ENCODE peak calls at places on chromosomes 13 and 19, in eight cellular contexts. Y is nephron progenitor cell, G is tibial nerve, U is brain microvascular endothelial cell, E is fibroblast of pulmonary artery, J is HFF-Myc, K is AG09309, A is lung. W is an unnamed sample.

GRCh38 chr13:83453723-83454122 is 428.6 kb downstream of the SLITRK1 start:
- DNase-seq in J (no peak), A (no peak), G (no peak), Y (no peak), K (no peak), E (no peak), U (no peak), W (no peak)

GRCh38 chr19:34963531-34964406 is at the start of gene ZNF792:
- DNase-seq in Y (peak; percentile 79), A (peak; percentile 67), J (no peak), K (no peak), G (peak; percentile 23), E (peak; percentile 62), U (peak; percentile 22), W (no peak)

GRCh38 chr19:12769689-12770088 is 5.7 kb downstream of the HOOK2 start:
- DNase-seq in Y (peak; percentile 70), J (no peak), G (no peak), E (no peak), U (no peak), A (peak; percentile 74), K (no peak), W (no peak)

GRCh38 chr19:3224346-3225325 is at the start of gene CELF5:
- DNase-seq in U (no peak), A (no peak), G (no peak), J (no peak), K (no peak), E (peak; percentile 11), Y (peak; percentile 80), W (no peak)

GRCh38 chr19:44623626-44624025 is 10.3 kb downstream of the IGSF23 start:
- DNase-seq in E (no peak), J (no peak), U (no peak), Y (no peak), K (no peak), G (no peak), A (no peak), W (no peak)

GRCh38 chr13:88042489-88042888 is 371.3 kb downstream of the SLITRK5 start:
- DNase-seq in K (no peak), U (no peak), E (no peak), A (no peak), G (no peak), J (no peak), Y (no peak), W (no peak)

GRCh38 chr13:77584111-77584510 is 48.6 kb downstream of the SCEL start:
- DNase-seq in K (no peak), Y (no peak), U (no peak), J (no peak), A (no peak), E (no peak), G (no peak), W (no peak)

GRCh38 chr13:21175656-21176194 is 627 bp downstream of the SKA3 start:
- DNase-seq in U (peak; percentile 11), K (no peak), J (no peak), E (peak; percentile 42), A (no peak), G (no peak), Y (no peak), W (no peak)

GRCh38 chr13:92187378-92187989 is 789.1 kb downstream of the GPC5 start:
- DNase-seq in E (peak; percentile 71), G (peak; percentile 56), K (no peak), J (peak; percentile 16), A (no peak), Y (peak; percentile 39), U (peak; percentile 35), W (no peak)

GRCh38 chr19:6588508-6589345 is 2.2 kb downstream of the CD70 start:
- DNase-seq in K (no peak), U (no peak), A (no peak), E (no peak), G (no peak), Y (no peak), J (no peak), W (no peak)

GRCh38 chr19:57583521-57584416 is at the start of gene ZIK1:
- DNase-seq in G (peak; percentile 80), E (peak; percentile 94), K (peak; percentile 76), U (peak; percentile 91), J (peak; percentile 49), Y (peak; percentile 84), A (peak; percentile 90), W (peak; percentile 70)

GRCh38 chr13:22235950-22236290 is 565.0 kb downstream of the FGF9 start:
- DNase-seq in Y (no peak), A (no peak), E (no peak), K (no peak), U (no peak), J (no peak), G (no peak), W (no peak)

GRCh38 chr19:55384576-55385235 is 614 bp upstream of the TMEM238 start:
- DNase-seq in A (peak; percentile 46), Y (no peak), G (peak; percentile 14), E (no peak), K (no peak), J (no peak), U (no peak), W (no peak)

GRCh38 chr19:653425-653824 is 9.6 kb downstream of the RNF126 start:
- DNase-seq in E (no peak), J (no peak), U (no peak), K (no peak), G (no peak), Y (no peak), A (no peak), W (no peak)

GRCh38 chr19:46714523-46715106 is 2.3 kb downstream of the PRKD2 start:
- DNase-seq in Y (no peak), A (no peak), E (no peak), J (no peak), G (no peak), K (no peak), U (no peak), W (no peak)

GRCh38 chr19:42294471-42295137 is 7.3 kb upstream of the PRR19 start:
- DNase-seq in K (no peak), E (no peak), A (no peak), G (no peak), U (no peak), Y (no peak), J (no peak), W (no peak)

GRCh38 chr19:42292963-42293362 is 9.0 kb upstream of the PRR19 start:
- DNase-seq in Y (no peak), G (no peak), E (no peak), K (no peak), J (no peak), A (no peak), U (no peak), W (no peak)

GRCh38 chr19:42293966-42294365 is 8.0 kb upstream of the PRR19 start:
- DNase-seq in G (no peak), U (no peak), K (no peak), J (no peak), Y (no peak), E (no peak), A (no peak), W (no peak)

GRCh38 chr19:42292042-42292960 is 9.6 kb upstream of the PRR19 start:
- DNase-seq in K (no peak), A (no peak), G (no peak), Y (no peak), E (no peak), J (no peak), U (no peak), W (no peak)

GRCh38 chr19:42293539-42293938 is 8.4 kb upstream of the PRR19 start:
- DNase-seq in K (no peak), E (no peak), Y (no peak), U (no peak), J (no peak), G (no peak), A (no peak), W (no peak)
- TF ChIP-seq CTCF in K (peak; percentile 8), E (peak; percentile 2), Y (peak; percentile 21), U (peak; percentile 45), J (no peak), G (no peak), A (no peak), W (no peak)

GRCh38 chr13:40665061-40665753 is 1.2 kb downstream of the FOXO1 start:
- DNase-seq in Y (peak; percentile 58), E (no peak), K (no peak), J (no peak), A (peak; percentile 36), G (no peak), U (no peak), W (no peak)
- TF ChIP-seq CTCF in Y (no peak), E (no peak), K (no peak), J (no peak), A (no peak), G (no peak), U (no peak), W (no peak)

GRCh38 chr19:11261431-11261901 is 858 bp downstream of the DOCK6 start:
- DNase-seq in K (no peak), J (no peak), U (no peak), E (no peak), G (no peak), Y (peak; percentile 43), A (no peak), W (no peak)

GRCh38 chr19:11263726-11264125 is 1.4 kb upstream of the DOCK6 start:
- DNase-seq in U (no peak), A (no peak), E (no peak), Y (no peak), G (no peak), K (no peak), J (no peak), W (no peak)

GRCh38 chr19:11260996-11261395 is 1.3 kb downstream of the DOCK6 start:
- DNase-seq in J (no peak), U (no peak), Y (no peak), A (no peak), G (no peak), E (no peak), K (no peak), W (no peak)

GRCh38 chr19:11264452-11265176 is 2.3 kb upstream of the DOCK6 start:
- DNase-seq in G (no peak), U (no peak), A (peak; percentile 89), E (no peak), J (no peak), K (no peak), Y (no peak), W (no peak)

GRCh38 chr19:11261902-11262839 is at the start of gene DOCK6:
- DNase-seq in A (no peak), J (no peak), G (no peak), Y (peak; percentile 70), E (no peak), K (no peak), U (no peak), W (no peak)
- TF ChIP-seq CTCF in A (no peak), J (peak; percentile 25), G (peak; percentile 46), Y (no peak), E (peak; percentile 25), K (peak; percentile 47), U (peak; percentile 51), W (peak; percentile 42)

GRCh38 chr19:9850235-9850959 is 15.3 kb downstream of the PIN1 start:
- DNase-seq in E (no peak), J (no peak), A (no peak), U (no peak), G (no peak), K (no peak), Y (peak; percentile 58), W (no peak)

GRCh38 chr19:9849786-9850185 is 14.7 kb downstream of the PIN1 start:
- DNase-seq in J (no peak), K (no peak), A (no peak), E (no peak), G (no peak), Y (no peak), U (no peak), W (no peak)

GRCh38 chr19:9847087-9847671 is 12.1 kb downstream of the PIN1 start:
- DNase-seq in J (peak; percentile 93), U (peak; percentile 93), K (peak; percentile 91), E (peak; percentile 93), A (peak; percentile 39), Y (peak; percentile 49), G (no peak), W (peak; percentile 81)

GRCh38 chr19:9848761-9849160 is 13.6 kb downstream of the PIN1 start:
- DNase-seq in U (no peak), K (no peak), J (no peak), G (no peak), A (no peak), Y (peak; percentile 62), E (no peak), W (no peak)

GRCh38 chr19:9848060-9848459 is 12.9 kb downstream of the PIN1 start:
- DNase-seq in K (no peak), Y (peak; percentile 65), A (no peak), G (no peak), U (no peak), J (no peak), E (no peak), W (no peak)
- TF ChIP-seq CTCF in K (peak; percentile 51), Y (peak; percentile 61), A (no peak), G (no peak), U (peak; percentile 64), J (peak; percentile 56), E (peak; percentile 32), W (peak; percentile 24)

W was measured in AG09319.